ENCODE peak calls at places on chromosomes 3 and 15, in six cellular contexts. One of them, this sample, is unnamed.
A peak's percentile ranks its signal among the peaks of the same experiment; 100 is the strongest.

GRCh38 chr3:46406786-46407611 is at the start of the genes CCR5AS and CCRL2:
- DNase-seq in stimulated activated CD4-positive, alpha-beta T cell treated with anti-CD3 and anti-CD28 coated beads, Interleukin-15, amount 100 ng/mL, for 1 hour: no peak
- DNase-seq in stimulated activated CD8-positive, alpha-beta memory T cell treated with anti-CD3 and anti-CD28 coated beads, Interleukin-7, amount 100 ng/mL, for 4 hours: peak; percentile 20
- DNase-seq in occipital lobe: no peak
- DNase-seq in mammary epithelial cell: no peak
- DNase-seq in neuronal stem cell: no peak
- DNase-seq in this sample: peak; percentile 9

GRCh38 chr3:40913641-40914040 is 285.7 kb upstream of the CTNNB1 start:
- DNase-seq in stimulated activated CD4-positive, alpha-beta T cell treated with anti-CD3 and anti-CD28 coated beads, Interleukin-15, amount 100 ng/mL, for 1 hour: no peak
- DNase-seq in occipital lobe: no peak
- DNase-seq in neuronal stem cell: no peak
- DNase-seq in mammary epithelial cell: no peak
- DNase-seq in stimulated activated CD8-positive, alpha-beta memory T cell treated with anti-CD3 and anti-CD28 coated beads, Interleukin-7, amount 100 ng/mL, for 4 hours: no peak
- DNase-seq in this sample: no peak

GRCh38 chr3:71724584-71725278 is 471 bp downstream of the EIF4E3 start:
- DNase-seq in neuronal stem cell: peak; percentile 24
- DNase-seq in mammary epithelial cell: peak; percentile 21
- DNase-seq in stimulated activated CD8-positive, alpha-beta memory T cell treated with anti-CD3 and anti-CD28 coated beads, Interleukin-7, amount 100 ng/mL, for 4 hours: no peak
- DNase-seq in stimulated activated CD4-positive, alpha-beta T cell treated with anti-CD3 and anti-CD28 coated beads, Interleukin-15, amount 100 ng/mL, for 1 hour: no peak
- DNase-seq in occipital lobe: no peak
- DNase-seq in this sample: peak; percentile 61

GRCh38 chr3:10600159-10601125 is 95.1 kb upstream of the ATP2B2 start:
- DNase-seq in occipital lobe: peak; percentile 30
- DNase-seq in stimulated activated CD4-positive, alpha-beta T cell treated with anti-CD3 and anti-CD28 coated beads, Interleukin-15, amount 100 ng/mL, for 1 hour: no peak
- DNase-seq in stimulated activated CD8-positive, alpha-beta memory T cell treated with anti-CD3 and anti-CD28 coated beads, Interleukin-7, amount 100 ng/mL, for 4 hours: no peak
- DNase-seq in neuronal stem cell: no peak
- DNase-seq in mammary epithelial cell: peak; percentile 42
- DNase-seq in this sample: no peak

GRCh38 chr3:88623709-88624108 is 473.9 kb downstream of the C3orf38 start:
- DNase-seq in mammary epithelial cell: no peak
- DNase-seq in stimulated activated CD8-positive, alpha-beta memory T cell treated with anti-CD3 and anti-CD28 coated beads, Interleukin-7, amount 100 ng/mL, for 4 hours: no peak
- DNase-seq in stimulated activated CD4-positive, alpha-beta T cell treated with anti-CD3 and anti-CD28 coated beads, Interleukin-15, amount 100 ng/mL, for 1 hour: no peak
- DNase-seq in occipital lobe: no peak
- DNase-seq in neuronal stem cell: no peak
- DNase-seq in this sample: no peak

GRCh38 chr3:155682437-155682836 is 62.4 kb downstream of the PLCH1 start:
- DNase-seq in occipital lobe: no peak
- DNase-seq in mammary epithelial cell: no peak
- DNase-seq in stimulated activated CD4-positive, alpha-beta T cell treated with anti-CD3 and anti-CD28 coated beads, Interleukin-15, amount 100 ng/mL, for 1 hour: no peak
- DNase-seq in neuronal stem cell: no peak
- DNase-seq in stimulated activated CD8-positive, alpha-beta memory T cell treated with anti-CD3 and anti-CD28 coated beads, Interleukin-7, amount 100 ng/mL, for 4 hours: no peak
- DNase-seq in this sample: no peak

GRCh38 chr3:113148307-113148703 is 63.1 kb upstream of the BOC start:
- DNase-seq in neuronal stem cell: no peak
- DNase-seq in occipital lobe: no peak
- DNase-seq in stimulated activated CD4-positive, alpha-beta T cell treated with anti-CD3 and anti-CD28 coated beads, Interleukin-15, amount 100 ng/mL, for 1 hour: no peak
- DNase-seq in mammary epithelial cell: peak; percentile 46
- DNase-seq in stimulated activated CD8-positive, alpha-beta memory T cell treated with anti-CD3 and anti-CD28 coated beads, Interleukin-7, amount 100 ng/mL, for 4 hours: no peak
- DNase-seq in this sample: no peak

GRCh38 chr3:191051037-191051436 is 148.0 kb upstream of the OSTN start:
- DNase-seq in neuronal stem cell: peak; percentile 23
- DNase-seq in mammary epithelial cell: peak; percentile 16
- DNase-seq in stimulated activated CD8-positive, alpha-beta memory T cell treated with anti-CD3 and anti-CD28 coated beads, Interleukin-7, amount 100 ng/mL, for 4 hours: no peak
- DNase-seq in occipital lobe: no peak
- DNase-seq in stimulated activated CD4-positive, alpha-beta T cell treated with anti-CD3 and anti-CD28 coated beads, Interleukin-15, amount 100 ng/mL, for 1 hour: no peak
- DNase-seq in this sample: no peak

GRCh38 chr3:196596355-196596754 is 27.9 kb downstream of the FBXO45 start:
- DNase-seq in neuronal stem cell: no peak
- DNase-seq in mammary epithelial cell: no peak
- DNase-seq in stimulated activated CD8-positive, alpha-beta memory T cell treated with anti-CD3 and anti-CD28 coated beads, Interleukin-7, amount 100 ng/mL, for 4 hours: no peak
- DNase-seq in occipital lobe: no peak
- DNase-seq in stimulated activated CD4-positive, alpha-beta T cell treated with anti-CD3 and anti-CD28 coated beads, Interleukin-15, amount 100 ng/mL, for 1 hour: no peak
- DNase-seq in this sample: no peak

GRCh38 chr15:97652041-97652440 is 308.5 kb upstream of the ARRDC4 start:
- DNase-seq in stimulated activated CD4-positive, alpha-beta T cell treated with anti-CD3 and anti-CD28 coated beads, Interleukin-15, amount 100 ng/mL, for 1 hour: no peak
- DNase-seq in occipital lobe: no peak
- DNase-seq in neuronal stem cell: no peak
- DNase-seq in mammary epithelial cell: no peak
- DNase-seq in stimulated activated CD8-positive, alpha-beta memory T cell treated with anti-CD3 and anti-CD28 coated beads, Interleukin-7, amount 100 ng/mL, for 4 hours: no peak
- DNase-seq in this sample: no peak

GRCh38 chr3:138066972-138067371 is 48.4 kb downstream of the DZIP1L start:
- DNase-seq in mammary epithelial cell: no peak
- DNase-seq in occipital lobe: no peak
- DNase-seq in stimulated activated CD4-positive, alpha-beta T cell treated with anti-CD3 and anti-CD28 coated beads, Interleukin-15, amount 100 ng/mL, for 1 hour: no peak
- DNase-seq in neuronal stem cell: no peak
- DNase-seq in stimulated activated CD8-positive, alpha-beta memory T cell treated with anti-CD3 and anti-CD28 coated beads, Interleukin-7, amount 100 ng/mL, for 4 hours: no peak
- DNase-seq in this sample: no peak

GRCh38 chr3:195008816-195009215 is 262.1 kb downstream of the XXYLT1 start:
- DNase-seq in stimulated activated CD4-positive, alpha-beta T cell treated with anti-CD3 and anti-CD28 coated beads, Interleukin-15, amount 100 ng/mL, for 1 hour: no peak
- DNase-seq in mammary epithelial cell: no peak
- DNase-seq in occipital lobe: no peak
- DNase-seq in stimulated activated CD8-positive, alpha-beta memory T cell treated with anti-CD3 and anti-CD28 coated beads, Interleukin-7, amount 100 ng/mL, for 4 hours: no peak
- DNase-seq in neuronal stem cell: no peak
- DNase-seq in this sample: no peak

GRCh38 chr15:100733088-100733487 is 130.7 kb downstream of the ASB7 start:
- DNase-seq in stimulated activated CD8-positive, alpha-beta memory T cell treated with anti-CD3 and anti-CD28 coated beads, Interleukin-7, amount 100 ng/mL, for 4 hours: no peak
- DNase-seq in mammary epithelial cell: peak; percentile 39
- DNase-seq in neuronal stem cell: no peak
- DNase-seq in stimulated activated CD4-positive, alpha-beta T cell treated with anti-CD3 and anti-CD28 coated beads, Interleukin-15, amount 100 ng/mL, for 1 hour: no peak
- DNase-seq in occipital lobe: no peak
- DNase-seq in this sample: no peak

GRCh38 chr3:184880616-184881015 is 68.7 kb downstream of the VPS8 start:
- DNase-seq in stimulated activated CD4-positive, alpha-beta T cell treated with anti-CD3 and anti-CD28 coated beads, Interleukin-15, amount 100 ng/mL, for 1 hour: no peak
- DNase-seq in stimulated activated CD8-positive, alpha-beta memory T cell treated with anti-CD3 and anti-CD28 coated beads, Interleukin-7, amount 100 ng/mL, for 4 hours: no peak
- DNase-seq in mammary epithelial cell: no peak
- DNase-seq in neuronal stem cell: no peak
- DNase-seq in occipital lobe: no peak
- DNase-seq in this sample: no peak

GRCh38 chr3:37905987-37906674 is 44.5 kb downstream of the CTDSPL start:
- DNase-seq in stimulated activated CD8-positive, alpha-beta memory T cell treated with anti-CD3 and anti-CD28 coated beads, Interleukin-7, amount 100 ng/mL, for 4 hours: no peak
- DNase-seq in neuronal stem cell: no peak
- DNase-seq in occipital lobe: no peak
- DNase-seq in mammary epithelial cell: no peak
- DNase-seq in stimulated activated CD4-positive, alpha-beta T cell treated with anti-CD3 and anti-CD28 coated beads, Interleukin-15, amount 100 ng/mL, for 1 hour: no peak
- DNase-seq in this sample: no peak

GRCh38 chr3:40989141-40990061 is 209.9 kb upstream of the CTNNB1 start:
- DNase-seq in neuronal stem cell: no peak
- DNase-seq in occipital lobe: no peak
- DNase-seq in mammary epithelial cell: no peak
- DNase-seq in stimulated activated CD4-positive, alpha-beta T cell treated with anti-CD3 and anti-CD28 coated beads, Interleukin-15, amount 100 ng/mL, for 1 hour: no peak
- DNase-seq in stimulated activated CD8-positive, alpha-beta memory T cell treated with anti-CD3 and anti-CD28 coated beads, Interleukin-7, amount 100 ng/mL, for 4 hours: no peak
- DNase-seq in this sample: no peak

GRCh38 chr15:81378438-81378837 is 4.4 kb upstream of the TMC3 start:
- DNase-seq in occipital lobe: no peak
- DNase-seq in neuronal stem cell: no peak
- DNase-seq in stimulated activated CD8-positive, alpha-beta memory T cell treated with anti-CD3 and anti-CD28 coated beads, Interleukin-7, amount 100 ng/mL, for 4 hours: no peak
- DNase-seq in stimulated activated CD4-positive, alpha-beta T cell treated with anti-CD3 and anti-CD28 coated beads, Interleukin-15, amount 100 ng/mL, for 1 hour: no peak
- DNase-seq in mammary epithelial cell: no peak
- DNase-seq in this sample: no peak

GRCh38 chr3:14478943-14479550 is 61.1 kb downstream of the GRIP2 start:
- DNase-seq in stimulated activated CD4-positive, alpha-beta T cell treated with anti-CD3 and anti-CD28 coated beads, Interleukin-15, amount 100 ng/mL, for 1 hour: no peak
- DNase-seq in neuronal stem cell: no peak
- DNase-seq in mammary epithelial cell: no peak
- DNase-seq in occipital lobe: no peak
- DNase-seq in stimulated activated CD8-positive, alpha-beta memory T cell treated with anti-CD3 and anti-CD28 coated beads, Interleukin-7, amount 100 ng/mL, for 4 hours: no peak
- DNase-seq in this sample: no peak

GRCh38 chr3:37992271-37993066 is 1.9 kb downstream of the VILL start:
- DNase-seq in occipital lobe: no peak
- DNase-seq in stimulated activated CD8-positive, alpha-beta memory T cell treated with anti-CD3 and anti-CD28 coated beads, Interleukin-7, amount 100 ng/mL, for 4 hours: no peak
- DNase-seq in neuronal stem cell: no peak
- DNase-seq in mammary epithelial cell: peak; percentile 36
- DNase-seq in stimulated activated CD4-positive, alpha-beta T cell treated with anti-CD3 and anti-CD28 coated beads, Interleukin-15, amount 100 ng/mL, for 1 hour: no peak
- DNase-seq in this sample: no peak

GRCh38 chr3:153219147-153219546 is 57.1 kb downstream of the RAP2B start:
- DNase-seq in mammary epithelial cell: peak; percentile 63
- DNase-seq in stimulated activated CD4-positive, alpha-beta T cell treated with anti-CD3 and anti-CD28 coated beads, Interleukin-15, amount 100 ng/mL, for 1 hour: no peak
- DNase-seq in occipital lobe: no peak
- DNase-seq in neuronal stem cell: no peak
- DNase-seq in stimulated activated CD8-positive, alpha-beta memory T cell treated with anti-CD3 and anti-CD28 coated beads, Interleukin-7, amount 100 ng/mL, for 4 hours: no peak
- DNase-seq in this sample: no peak

GRCh38 chr15:69537085-69537484 is 84.5 kb downstream of the RPLP1 start:
- DNase-seq in stimulated activated CD8-positive, alpha-beta memory T cell treated with anti-CD3 and anti-CD28 coated beads, Interleukin-7, amount 100 ng/mL, for 4 hours: no peak
- DNase-seq in stimulated activated CD4-positive, alpha-beta T cell treated with anti-CD3 and anti-CD28 coated beads, Interleukin-15, amount 100 ng/mL, for 1 hour: no peak
- DNase-seq in mammary epithelial cell: no peak
- DNase-seq in occipital lobe: no peak
- DNase-seq in neuronal stem cell: no peak
- DNase-seq in this sample: no peak

GRCh38 chr3:125683067-125683844 is 88.0 kb upstream of the OSBPL11 start:
- DNase-seq in stimulated activated CD4-positive, alpha-beta T cell treated with anti-CD3 and anti-CD28 coated beads, Interleukin-15, amount 100 ng/mL, for 1 hour: no peak
- DNase-seq in occipital lobe: no peak
- DNase-seq in stimulated activated CD8-positive, alpha-beta memory T cell treated with anti-CD3 and anti-CD28 coated beads, Interleukin-7, amount 100 ng/mL, for 4 hours: no peak
- DNase-seq in neuronal stem cell: no peak
- DNase-seq in mammary epithelial cell: no peak
- DNase-seq in this sample: no peak

GRCh38 chr15:41169784-41170183 is 53.7 kb upstream of the INO80 start:
- DNase-seq in stimulated activated CD4-positive, alpha-beta T cell treated with anti-CD3 and anti-CD28 coated beads, Interleukin-15, amount 100 ng/mL, for 1 hour: no peak
- DNase-seq in stimulated activated CD8-positive, alpha-beta memory T cell treated with anti-CD3 and anti-CD28 coated beads, Interleukin-7, amount 100 ng/mL, for 4 hours: no peak
- DNase-seq in mammary epithelial cell: no peak
- DNase-seq in occipital lobe: no peak
- DNase-seq in neuronal stem cell: no peak
- DNase-seq in this sample: no peak

GRCh38 chr3:27105904-27106303 is 263.3 kb downstream of the NEK10 start:
- DNase-seq in stimulated activated CD8-positive, alpha-beta memory T cell treated with anti-CD3 and anti-CD28 coated beads, Interleukin-7, amount 100 ng/mL, for 4 hours: no peak
- DNase-seq in occipital lobe: no peak
- DNase-seq in stimulated activated CD4-positive, alpha-beta T cell treated with anti-CD3 and anti-CD28 coated beads, Interleukin-15, amount 100 ng/mL, for 1 hour: no peak
- DNase-seq in neuronal stem cell: no peak
- DNase-seq in mammary epithelial cell: no peak
- DNase-seq in this sample: peak; percentile 23

GRCh38 chr15:48579945-48580671 is 65.4 kb downstream of the FBN1 start:
- DNase-seq in stimulated activated CD4-positive, alpha-beta T cell treated with anti-CD3 and anti-CD28 coated beads, Interleukin-15, amount 100 ng/mL, for 1 hour: no peak
- DNase-seq in occipital lobe: no peak
- DNase-seq in mammary epithelial cell: no peak
- DNase-seq in neuronal stem cell: no peak
- DNase-seq in stimulated activated CD8-positive, alpha-beta memory T cell treated with anti-CD3 and anti-CD28 coated beads, Interleukin-7, amount 100 ng/mL, for 4 hours: no peak
- DNase-seq in this sample: no peak

GRCh38 chr3:123084192-123084591 is 17.4 kb downstream of the PDIA5 start:
- DNase-seq in occipital lobe: no peak
- DNase-seq in stimulated activated CD8-positive, alpha-beta memory T cell treated with anti-CD3 and anti-CD28 coated beads, Interleukin-7, amount 100 ng/mL, for 4 hours: no peak
- DNase-seq in stimulated activated CD4-positive, alpha-beta T cell treated with anti-CD3 and anti-CD28 coated beads, Interleukin-15, amount 100 ng/mL, for 1 hour: no peak
- DNase-seq in mammary epithelial cell: no peak
- DNase-seq in neuronal stem cell: no peak
- DNase-seq in this sample: no peak

GRCh38 chr3:193978446-193978845 is 157.5 kb upstream of the HES1 start:
- DNase-seq in stimulated activated CD8-positive, alpha-beta memory T cell treated with anti-CD3 and anti-CD28 coated beads, Interleukin-7, amount 100 ng/mL, for 4 hours: no peak
- DNase-seq in neuronal stem cell: no peak
- DNase-seq in occipital lobe: no peak
- DNase-seq in stimulated activated CD4-positive, alpha-beta T cell treated with anti-CD3 and anti-CD28 coated beads, Interleukin-15, amount 100 ng/mL, for 1 hour: no peak
- DNase-seq in mammary epithelial cell: peak; percentile 77
- DNase-seq in this sample: no peak

GRCh38 chr15:90611157-90611556 is 81.4 kb downstream of the CRTC3 start:
- DNase-seq in occipital lobe: no peak
- DNase-seq in stimulated activated CD4-positive, alpha-beta T cell treated with anti-CD3 and anti-CD28 coated beads, Interleukin-15, amount 100 ng/mL, for 1 hour: no peak
- DNase-seq in stimulated activated CD8-positive, alpha-beta memory T cell treated with anti-CD3 and anti-CD28 coated beads, Interleukin-7, amount 100 ng/mL, for 4 hours: no peak
- DNase-seq in neuronal stem cell: no peak
- DNase-seq in mammary epithelial cell: no peak
- DNase-seq in this sample: no peak

GRCh38 chr15:57205999-57206398 is 170.3 kb upstream of the CGNL1 start:
- DNase-seq in stimulated activated CD4-positive, alpha-beta T cell treated with anti-CD3 and anti-CD28 coated beads, Interleukin-15, amount 100 ng/mL, for 1 hour: no peak
- DNase-seq in mammary epithelial cell: no peak
- DNase-seq in occipital lobe: no peak
- DNase-seq in stimulated activated CD8-positive, alpha-beta memory T cell treated with anti-CD3 and anti-CD28 coated beads, Interleukin-7, amount 100 ng/mL, for 4 hours: no peak
- DNase-seq in neuronal stem cell: no peak
- DNase-seq in this sample: no peak

GRCh38 chr3:52121459-52121795 is 32.8 kb downstream of the POC1A start:
- DNase-seq in occipital lobe: no peak
- DNase-seq in stimulated activated CD8-positive, alpha-beta memory T cell treated with anti-CD3 and anti-CD28 coated beads, Interleukin-7, amount 100 ng/mL, for 4 hours: no peak
- DNase-seq in stimulated activated CD4-positive, alpha-beta T cell treated with anti-CD3 and anti-CD28 coated beads, Interleukin-15, amount 100 ng/mL, for 1 hour: no peak
- DNase-seq in mammary epithelial cell: no peak
- DNase-seq in neuronal stem cell: no peak
- DNase-seq in this sample: no peak

GRCh38 chr3:126753191-126754160 is 49.4 kb downstream of the CHCHD6 start:
- DNase-seq in stimulated activated CD4-positive, alpha-beta T cell treated with anti-CD3 and anti-CD28 coated beads, Interleukin-15, amount 100 ng/mL, for 1 hour: no peak
- DNase-seq in neuronal stem cell: no peak
- DNase-seq in occipital lobe: no peak
- DNase-seq in stimulated activated CD8-positive, alpha-beta memory T cell treated with anti-CD3 and anti-CD28 coated beads, Interleukin-7, amount 100 ng/mL, for 4 hours: no peak
- DNase-seq in mammary epithelial cell: peak; percentile 88
- DNase-seq in this sample: no peak

GRCh38 chr3:149315694-149316093 is 17.7 kb downstream of the TM4SF18 start:
- DNase-seq in stimulated activated CD4-positive, alpha-beta T cell treated with anti-CD3 and anti-CD28 coated beads, Interleukin-15, amount 100 ng/mL, for 1 hour: no peak
- DNase-seq in mammary epithelial cell: no peak
- DNase-seq in occipital lobe: no peak
- DNase-seq in stimulated activated CD8-positive, alpha-beta memory T cell treated with anti-CD3 and anti-CD28 coated beads, Interleukin-7, amount 100 ng/mL, for 4 hours: no peak
- DNase-seq in neuronal stem cell: no peak
- DNase-seq in this sample: no peak

GRCh38 chr3:191707817-191708216 is 246.9 kb downstream of the PYDC2 start:
- DNase-seq in stimulated activated CD8-positive, alpha-beta memory T cell treated with anti-CD3 and anti-CD28 coated beads, Interleukin-7, amount 100 ng/mL, for 4 hours: no peak
- DNase-seq in neuronal stem cell: no peak
- DNase-seq in mammary epithelial cell: no peak
- DNase-seq in stimulated activated CD4-positive, alpha-beta T cell treated with anti-CD3 and anti-CD28 coated beads, Interleukin-15, amount 100 ng/mL, for 1 hour: no peak
- DNase-seq in occipital lobe: no peak
- DNase-seq in this sample: no peak

GRCh38 chr3:11679964-11680363 is 36.2 kb upstream of the VGLL4 start:
- DNase-seq in occipital lobe: no peak
- DNase-seq in mammary epithelial cell: no peak
- DNase-seq in stimulated activated CD8-positive, alpha-beta memory T cell treated with anti-CD3 and anti-CD28 coated beads, Interleukin-7, amount 100 ng/mL, for 4 hours: no peak
- DNase-seq in stimulated activated CD4-positive, alpha-beta T cell treated with anti-CD3 and anti-CD28 coated beads, Interleukin-15, amount 100 ng/mL, for 1 hour: no peak
- DNase-seq in neuronal stem cell: no peak
- DNase-seq in this sample: no peak

GRCh38 chr3:183764854-183765731 is 60.3 kb downstream of the MAP6D1 start:
- DNase-seq in occipital lobe: no peak
- DNase-seq in stimulated activated CD8-positive, alpha-beta memory T cell treated with anti-CD3 and anti-CD28 coated beads, Interleukin-7, amount 100 ng/mL, for 4 hours: no peak
- DNase-seq in neuronal stem cell: no peak
- DNase-seq in stimulated activated CD4-positive, alpha-beta T cell treated with anti-CD3 and anti-CD28 coated beads, Interleukin-15, amount 100 ng/mL, for 1 hour: no peak
- DNase-seq in mammary epithelial cell: peak; percentile 45
- DNase-seq in this sample: no peak

GRCh38 chr3:23835087-23835486 is 29.3 kb downstream of the UBE2E1 start:
- DNase-seq in stimulated activated CD4-positive, alpha-beta T cell treated with anti-CD3 and anti-CD28 coated beads, Interleukin-15, amount 100 ng/mL, for 1 hour: no peak
- DNase-seq in neuronal stem cell: no peak
- DNase-seq in occipital lobe: no peak
- DNase-seq in mammary epithelial cell: no peak
- DNase-seq in stimulated activated CD8-positive, alpha-beta memory T cell treated with anti-CD3 and anti-CD28 coated beads, Interleukin-7, amount 100 ng/mL, for 4 hours: no peak
- DNase-seq in this sample: no peak

GRCh38 chr3:28286595-28286994 is 45.2 kb downstream of the CMC1 start:
- DNase-seq in stimulated activated CD8-positive, alpha-beta memory T cell treated with anti-CD3 and anti-CD28 coated beads, Interleukin-7, amount 100 ng/mL, for 4 hours: no peak
- DNase-seq in neuronal stem cell: peak; percentile 3
- DNase-seq in occipital lobe: no peak
- DNase-seq in stimulated activated CD4-positive, alpha-beta T cell treated with anti-CD3 and anti-CD28 coated beads, Interleukin-15, amount 100 ng/mL, for 1 hour: no peak
- DNase-seq in mammary epithelial cell: peak; percentile 27
- DNase-seq in this sample: no peak

GRCh38 chr3:42189746-42190145 is 76.2 kb downstream of the CCK start:
- DNase-seq in stimulated activated CD8-positive, alpha-beta memory T cell treated with anti-CD3 and anti-CD28 coated beads, Interleukin-7, amount 100 ng/mL, for 4 hours: no peak
- DNase-seq in neuronal stem cell: no peak
- DNase-seq in mammary epithelial cell: no peak
- DNase-seq in occipital lobe: no peak
- DNase-seq in stimulated activated CD4-positive, alpha-beta T cell treated with anti-CD3 and anti-CD28 coated beads, Interleukin-15, amount 100 ng/mL, for 1 hour: no peak
- DNase-seq in this sample: no peak

This sample was measured in nephron progenitor cell.